ENCODE peak calls at places on chromosome 17, in five cellular contexts. Q is mesenchymal stem cell, P is neuronal stem cell, U is H9, S is H1. L is an unnamed sample.

GRCh38 chr17:2889256-2889655 is 93.0 kb downstream of the RAP1GAP2 start:
- DNase-seq in Q (no peak), P (no peak), S (no peak), U (peak; percentile 33), L (peak; percentile 45)

GRCh38 chr17:79196913-79197312 is 122.3 kb downstream of the ENGASE start:
- DNase-seq in S (no peak), U (no peak), Q (no peak), P (no peak), L (no peak)

GRCh38 chr17:78838574-78839005 is 2.0 kb downstream of the USP36 start:
- DNase-seq in U (no peak), S (no peak), Q (no peak), P (no peak), L (no peak)

GRCh38 chr17:339193-340061 is 13.2 kb downstream of the RPH3AL start:
- DNase-seq in U (peak; percentile 35), P (no peak), Q (no peak), S (no peak), L (no peak)

GRCh38 chr17:57685499-57686132 is 59.5 kb downstream of the CCDC182 start:
- DNase-seq in P (no peak), Q (no peak), U (no peak), S (no peak), L (peak; percentile 52)

GRCh38 chr17:78789663-78790181 is 7.6 kb upstream of the CYTH1 start:
- DNase-seq in P (no peak), S (no peak), Q (peak; percentile 32), U (no peak), L (no peak)

GRCh38 chr17:14541714-14542113 is 240.8 kb downstream of the HS3ST3B1 start:
- DNase-seq in Q (no peak), P (no peak), S (no peak), U (no peak), L (no peak)

GRCh38 chr17:5695480-5695879 is 111.2 kb upstream of the NLRP1 start:
- DNase-seq in P (no peak), S (no peak), U (peak; percentile 70), Q (no peak), L (no peak)

GRCh38 chr17:44248220-44248529 is 19.8 kb downstream of the SLC4A1 start:
- DNase-seq in S (no peak), Q (no peak), P (no peak), U (no peak), L (no peak)

GRCh38 chr17:69761767-69762321 is 313.2 kb upstream of the KCNJ16 start:
- DNase-seq in Q (peak; percentile 96), U (no peak), P (no peak), S (no peak), L (peak; percentile 30)
- H4K8ac ChIP-seq in Q (peak overlapping the region; percentile 39), U (no peak overlapping the region), P (no peak overlapping the region), S (no peak overlapping the region), L (no peak overlapping the region)

GRCh38 chr17:17079336-17079735 is 37.1 kb downstream of the MPRIP start:
- DNase-seq in U (no peak), S (no peak), Q (no peak), P (no peak), L (peak; percentile 14)
- H2BK12ac ChIP-seq in U (no peak overlapping the region), S (no peak overlapping the region), Q (no peak overlapping the region), P (no peak overlapping the region), L (no peak overlapping the region)

DNA sequence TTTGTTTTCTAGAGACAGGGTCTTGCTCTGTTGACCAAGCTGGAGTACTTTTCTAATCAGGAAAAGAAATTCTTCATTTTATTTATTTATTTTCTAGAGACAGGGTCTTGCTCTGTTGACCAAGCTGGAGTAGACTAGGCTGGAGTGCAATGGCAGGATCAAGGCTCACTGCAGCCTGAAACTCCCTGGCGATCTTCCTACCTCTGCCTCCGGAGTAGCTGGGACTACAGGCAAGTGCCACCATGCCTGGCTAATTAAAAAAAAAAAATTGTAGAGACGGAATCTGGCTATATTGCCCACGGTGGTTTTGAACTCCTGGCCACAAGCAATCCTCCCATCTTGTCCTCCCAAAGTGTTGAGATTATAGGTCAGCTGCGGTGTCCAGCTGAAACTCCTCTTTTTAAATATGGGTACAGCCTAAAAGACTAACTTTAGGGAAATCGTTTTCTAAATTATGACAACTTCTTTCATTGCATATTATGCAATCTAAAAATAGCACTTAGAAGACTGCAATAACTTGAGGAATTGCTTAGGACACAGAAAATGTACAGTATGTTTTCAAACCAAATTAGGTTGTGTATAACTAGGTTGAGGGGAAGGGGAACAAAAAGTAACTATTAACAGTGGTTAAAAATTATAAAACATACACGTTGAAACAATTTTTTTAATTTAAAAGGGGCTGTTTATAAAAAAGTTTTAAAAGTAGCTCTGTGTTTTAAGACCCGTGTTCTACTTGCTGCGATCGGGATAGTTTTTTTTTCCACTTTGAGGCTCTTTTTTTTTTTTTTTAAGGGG is 4.8 kb downstream of the PRAC1 start:
- DNase-seq in Q (peak; percentile 15), P (no peak), S (no peak), U (peak; percentile 21), L (no peak)
- H3K4me1 ChIP-seq in Q (peaks cover 15% of the 10 kb centered on the region), P (no peaks in the 10 kb centered on the region), S (peaks cover 11% of the 10 kb centered on the region), U (peaks cover 2% of the 10 kb centered on the region), L (peaks cover 3% of the 10 kb centered on the region)

GRCh38 chr17:27573971-27574525 is 56.9 kb upstream of the LGALS9 start:
- DNase-seq in Q (peak; percentile 64), P (no peak), U (no peak), S (no peak), L (peak; percentile 37)
- H4K8ac ChIP-seq in Q (no peak overlapping the region), P (no peak overlapping the region), U (no peak overlapping the region), S (no peak overlapping the region), L (no peak overlapping the region)

L was measured in trophoblast cell.